ENCODE peak calls at places on chromosomes 2 and 18, in eight cellular contexts. J is right atrium auricular region; X is WERI-Rb-1; A is HL-60; T is fibroblast of lung; U is HCT116; H is CD4-positive, alpha-beta T cell; B is GM12864. E is an unnamed sample.

GRCh38 chr18:48868468-48869466 is 82.0 kb downstream of the SMAD7 start:
- DNase-seq in T (peak; percentile 40), B (peak; percentile 93), U (no peak), A (peak; percentile 26), J (no peak), X (peak; percentile 34), H (no peak), E (no peak)

GRCh38 chr18:25225152-25225551 is 126.8 kb downstream of the ZNF521 start:
- DNase-seq in B (no peak), T (no peak), A (no peak), U (no peak), H (no peak), X (no peak), J (no peak), E (no peak)

GRCh38 chr2:156151351-156151750 is 181.2 kb downstream of the NR4A2 start:
- DNase-seq in H (no peak), U (no peak), B (no peak), J (no peak), T (no peak), A (no peak), X (no peak), E (no peak)

GRCh38 chr2:26569216-26570082 is 71.7 kb downstream of the CIB4 start:
- DNase-seq in U (no peak), X (no peak), T (no peak), A (no peak), B (no peak), J (no peak), H (no peak), E (no peak)

GRCh38 chr2:12240216-12240615 is 476.5 kb upstream of the TRIB2 start:
- DNase-seq in T (no peak), J (no peak), B (no peak), X (no peak), H (no peak), U (no peak), A (no peak), E (no peak)

GRCh38 chr2:25174192-25174861 is 5.9 kb upstream of the POMC start:
- DNase-seq in U (no peak), B (no peak), A (no peak), X (no peak), H (no peak), T (no peak), J (no peak), E (no peak)

GRCh38 chr18:73752546-73752945 is 395.1 kb downstream of the FBXO15 start:
- DNase-seq in X (no peak), H (no peak), B (no peak), A (no peak), T (peak; percentile 82), U (no peak), J (no peak), E (no peak)

GRCh38 chr2:9174771-9175441 is 31.7 kb upstream of the ASAP2 start:
- DNase-seq in A (no peak), H (no peak), X (no peak), U (no peak), T (peak; percentile 95), J (no peak), B (no peak), E (no peak)

GRCh38 chr2:70930371-70931329 is 5.0 kb upstream of the ATP6V1B1 start:
- DNase-seq in A (no peak), B (no peak), T (no peak), U (no peak), J (peak; percentile 30), H (no peak), X (no peak), E (no peak)

GRCh38 chr18:49514577-49514976 is 27.5 kb upstream of the C18orf32 start:
- DNase-seq in T (no peak), H (no peak), A (no peak), J (no peak), B (no peak), U (no peak), X (no peak), E (no peak)

GRCh38 chr2:240840435-240841060 is 20.5 kb upstream of the KIF1A start:
- DNase-seq in B (no peak), U (peak; percentile 53), A (no peak), H (no peak), J (no peak), X (peak; percentile 91), T (peak; percentile 57), E (peak; percentile 78)

GRCh38 chr18:3286165-3286564 is 24.2 kb downstream of the MYL12B start:
- DNase-seq in A (peak; percentile 59), X (no peak), T (no peak), U (no peak), J (no peak), B (no peak), H (no peak), E (no peak)

GRCh38 chr2:24469148-24469547 is 21.9 kb upstream of the NCOA1 start:
- DNase-seq in X (no peak), B (no peak), T (no peak), A (no peak), J (no peak), H (no peak), U (no peak), E (no peak)

GRCh38 chr2:11802782-11803191 is 56.4 kb downstream of the LPIN1 start:
- DNase-seq in A (no peak), H (no peak), T (peak; percentile 88), B (no peak), X (no peak), J (peak; percentile 43), U (no peak), E (no peak)

GRCh38 chr2:106193491-106193976 is 567 bp downstream of the UXS1 start:
- DNase-seq in X (peak; percentile 21), A (no peak), U (no peak), J (no peak), B (no peak), H (no peak), T (no peak), E (peak; percentile 22)

GRCh38 chr18:55863876-55864275 is 275.9 kb upstream of the TCF4 start:
- DNase-seq in J (no peak), H (no peak), A (no peak), B (no peak), U (no peak), X (no peak), T (peak; percentile 45), E (no peak)

GRCh38 chr2:88755836-88756235 is 64.4 kb downstream of the RPIA start:
- DNase-seq in U (no peak), T (no peak), A (no peak), J (no peak), B (no peak), X (no peak), H (no peak), E (no peak)
- TF ChIP-seq CTCF in U (no peak), T (no peak), A (no peak), J (no peak), B (no peak), X (no peak), H (no peak), E (no peak)

GRCh38 chr2:138559648-138560047 is 58.1 kb downstream of the SPOPL start:
- DNase-seq in X (no peak), H (no peak), U (no peak), A (no peak), B (no peak), J (no peak), T (no peak), E (no peak)

GRCh38 chr2:138564586-138565250 is 63.1 kb downstream of the SPOPL start:
- DNase-seq in T (peak; percentile 33), A (no peak), U (no peak), B (no peak), J (no peak), H (no peak), X (no peak), E (no peak)

DNA sequence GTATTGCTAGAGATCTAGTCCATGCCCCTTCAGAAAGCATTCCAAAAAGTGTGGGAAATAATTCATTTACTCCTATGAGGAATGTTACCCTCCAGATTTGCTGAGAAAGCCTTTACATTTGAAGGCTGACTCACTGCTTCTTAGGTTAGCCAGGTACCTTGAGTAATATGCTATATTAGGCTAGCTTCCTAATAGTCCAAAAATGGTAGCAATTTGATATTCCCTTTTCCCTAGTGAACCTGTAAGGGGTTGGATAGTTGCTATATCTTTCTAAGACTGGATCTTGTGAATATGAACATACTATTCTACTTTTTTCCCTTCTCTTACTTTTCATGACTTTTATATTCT is 63.7 kb downstream of the SPOPL start:
- DNase-seq in U (no peak), H (no peak), A (no peak), J (no peak), X (no peak), B (no peak), T (no peak), E (no peak)
- TF ChIP-seq CTCF in U (no peak), H (no peak), A (no peak), J (no peak), X (no peak), B (no peak), T (no peak), E (no peak)

GRCh38 chr2:69386789-69387734 is at the start of gene GFPT1:
- DNase-seq in A (peak; percentile 79), T (peak; percentile 93), H (peak; percentile 84), J (peak; percentile 92), U (peak; percentile 65), X (peak; percentile 97), B (peak; percentile 62), E (peak; percentile 93)
- TF ChIP-seq CTCF in A (no peak), T (no peak), H (no peak), J (no peak), U (no peak), X (no peak), B (no peak), E (no peak)

GRCh38 chr2:108392029-108392428 is 14.3 kb downstream of the SULT1C4 start:
- DNase-seq in B (no peak), X (no peak), T (no peak), H (no peak), U (no peak), J (no peak), A (no peak), E (no peak)

GRCh38 chr2:108395155-108395554 is 17.4 kb downstream of the SULT1C4 start:
- DNase-seq in A (no peak), X (no peak), U (no peak), B (no peak), J (no peak), T (no peak), H (no peak), E (no peak)

GRCh38 chr2:108399479-108399878 is 21.7 kb downstream of the SULT1C4 start:
- DNase-seq in H (no peak), X (no peak), U (no peak), B (no peak), T (no peak), J (no peak), A (no peak), E (no peak)

GRCh38 chr2:108393197-108393596 is 15.4 kb downstream of the SULT1C4 start:
- DNase-seq in T (no peak), X (no peak), H (no peak), J (no peak), A (no peak), B (no peak), U (no peak), E (no peak)

DNA sequence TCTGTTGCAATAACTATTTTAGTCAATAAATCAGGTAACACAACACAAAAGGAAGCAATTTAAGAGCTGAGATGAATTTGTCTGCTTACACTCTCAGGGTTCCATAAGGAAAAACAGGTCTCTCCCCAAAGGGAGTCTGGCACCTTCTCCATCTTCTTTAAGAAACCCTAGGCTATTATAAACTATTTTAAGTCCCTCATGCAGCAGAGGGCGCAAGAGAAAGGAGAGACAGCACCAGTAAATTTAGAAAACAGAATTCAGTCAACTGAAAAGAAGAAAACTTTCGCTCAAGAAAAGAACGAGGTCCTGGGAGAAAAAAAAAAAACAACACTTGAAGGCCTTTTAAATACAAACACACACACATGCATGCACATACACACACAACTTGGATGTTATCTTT is 19.1 kb downstream of the SULT1C4 start:
- DNase-seq in X (peak; percentile 32), J (no peak), T (no peak), B (no peak), U (peak; percentile 8), A (no peak), H (no peak), E (no peak)
- TF ChIP-seq CTCF in X (no peak), J (no peak), T (peak; percentile 38), B (peak; percentile 39), U (peak; percentile 38), A (no peak), H (no peak), E (no peak)

E was measured in progenitor cell of endocrine pancreas.